ENCODE peak calls at places on chromosomes 12 and 14, in nine cellular contexts. P, C, F, K, G, A, N, D and T are unnamed samples.

GRCh38 chr12:47080725-47081502 is 1.2 kb upstream of the AMIGO2 start:
- DNase-seq in A (no peak), K (peak), D (no peak), G (peak), N (peak), F (peak), C (peak), P (peak), T (no peak)

GRCh38 chr14:80456200-80456599 is 244.9 kb upstream of the DIO2 start:
- DNase-seq in D (no peak), F (no peak), N (no peak), G (no peak), C (no peak), P (no peak), K (peak), A (no peak), T (no peak)

GRCh38 chr14:61003571-61003970 is 22.5 kb downstream of the SLC38A6 start:
- DNase-seq in D (no peak), G (no peak), C (no peak), K (peak), F (no peak), A (no peak), N (no peak), P (no peak), T (no peak)

GRCh38 chr12:16063728-16064127 is 152.6 kb downstream of the DERA start:
- DNase-seq in G (no peak), C (no peak), P (no peak), A (no peak), D (no peak), K (peak), N (no peak), F (no peak), T (no peak)

GRCh38 chr12:122669397-122670070 is 33.6 kb downstream of the HCAR2 start:
- DNase-seq in P (no peak), A (no peak), K (peak), D (no peak), G (no peak), C (no peak), N (no peak), F (no peak), T (no peak)

GRCh38 chr14:81472096-81472800 is 61.4 kb downstream of the SEL1L start:
- DNase-seq in N (no peak), G (no peak), F (no peak), A (no peak), P (no peak), C (no peak), K (no peak), D (no peak), T (no peak)

GRCh38 chr14:74531467-74531866 is 37.9 kb downstream of the ISCA2 start:
- DNase-seq in K (peak), A (no peak), F (no peak), D (no peak), G (no peak), C (no peak), P (peak), N (no peak), T (no peak)

GRCh38 chr14:70078329-70078728 is 110.4 kb downstream of the SLC8A3 start:
- DNase-seq in N (no peak), K (no peak), A (no peak), P (no peak), C (no peak), D (no peak), G (no peak), F (no peak), T (no peak)

GRCh38 chr14:91496790-91497189 is 13.3 kb downstream of the PPP4R3A start:
- DNase-seq in F (no peak), K (no peak), D (no peak), C (no peak), N (no peak), G (no peak), A (no peak), P (no peak), T (no peak)

GRCh38 chr14:85531141-85531593 is 1.2 kb downstream of the FLRT2 start:
- DNase-seq in F (no peak), N (no peak), K (peak), P (peak), A (no peak), G (no peak), D (no peak), C (peak), T (peak)

GRCh38 chr14:88299865-88300264 is 23.2 kb downstream of the KCNK10 start:
- DNase-seq in D (no peak), A (no peak), P (no peak), C (no peak), F (no peak), N (no peak), G (no peak), K (no peak), T (no peak)

GRCh38 chr14:33986804-33987203 is 35.9 kb upstream of the EGLN3 start:
- DNase-seq in D (no peak), F (no peak), N (no peak), K (peak), G (no peak), C (no peak), P (peak), A (no peak), T (no peak)

GRCh38 chr12:92571844-92572543 is 130.8 kb upstream of the PLEKHG7 start:
- DNase-seq in N (no peak), C (no peak), F (no peak), A (no peak), G (no peak), P (no peak), D (no peak), K (no peak), T (no peak)

GRCh38 chr12:71438670-71439361 is 782 bp upstream of the LGR5 start:
- DNase-seq in K (peak), N (no peak), D (no peak), C (no peak), A (no peak), G (no peak), F (no peak), P (no peak), T (no peak)

GRCh38 chr12:18998343-18999270 is 130.9 kb upstream of the PLEKHA5 start:
- DNase-seq in D (no peak), C (no peak), P (peak), K (peak), N (no peak), G (no peak), A (no peak), F (no peak), T (no peak)

GRCh38 chr12:12927211-12928079 is 24.5 kb downstream of the GPRC5D start:
- DNase-seq in N (no peak), D (no peak), P (peak), A (no peak), K (peak), F (peak), C (peak), G (no peak), T (peak)

GRCh38 chr12:121577443-121578180 is 3.2 kb downstream of the KDM2B start:
- DNase-seq in G (no peak), C (no peak), P (no peak), F (no peak), D (peak), A (no peak), K (no peak), N (no peak), T (no peak)